ENCODE peak calls at places on chromosome X, in four cellular contexts. P is heart left ventricle, O is ovary, B is sigmoid colon. R is an unnamed sample.

GRCh38 chrX:11097920-11098319 is 13.2 kb upstream of the HCCS start:
- DNase-seq in P (no peak), O (no peak), B (no peak), R (no peak)

GRCh38 chrX:53188763-53189162 is 36.2 kb downstream of the KDM5C start:
- DNase-seq in P (no peak), O (no peak), B (no peak), R (no peak)

GRCh38 chrX:36957425-36958328 is 50.5 kb upstream of the FAM47C start:
- DNase-seq in P (no peak), O (no peak), B (no peak), R (no peak)

GRCh38 chrX:104961926-104962325 is 258.6 kb downstream of the TEX13A start:
- DNase-seq in P (no peak), O (no peak), B (no peak), R (no peak)

GRCh38 chrX:68652327-68652930 is 5.0 kb downstream of the STARD8 start:
- DNase-seq in P (no peak), O (no peak), B (no peak), R (no peak)

GRCh38 chrX:39815621-39816020 is 282.1 kb downstream of the BCOR start:
- DNase-seq in P (no peak), O (no peak), B (no peak), R (no peak)

GRCh38 chrX:30679369-30679768 is 26.1 kb downstream of the GK start:
- DNase-seq in P (no peak), O (no peak), B (no peak), R (no peak)

GRCh38 chrX:10648608-10649007 is 28.2 kb upstream of the MID1 start:
- DNase-seq in P (no peak), O (no peak), B (no peak), R (no peak)

GRCh38 chrX:69968956-69969355 is 80.8 kb downstream of the AWAT2 start:
- DNase-seq in P (no peak), O (no peak), B (no peak), R (no peak)

GRCh38 chrX:41473936-41474725 is 27.0 kb downstream of the NYX start:
- DNase-seq in P (no peak), O (no peak), B (no peak), R (no peak)

GRCh38 chrX:123088331-123088730 is 95.7 kb upstream of the GRIA3 start:
- DNase-seq in P (no peak), O (no peak), B (no peak), R (no peak)

GRCh38 chrX:111467896-111468295 is 43.5 kb upstream of the SERTM2 start:
- DNase-seq in P (peak; percentile 7), O (no peak), B (peak; percentile 64), R (peak; percentile 58)

GRCh38 chrX:15471016-15471415 is 22.1 kb downstream of the PIR start:
- DNase-seq in P (peak; percentile 45), O (peak; percentile 63), B (peak; percentile 69), R (no peak)

GRCh38 chrX:24283122-24283789 is 30.6 kb downstream of the SUPT20HL2 start:
- DNase-seq in P (no peak), O (peak; percentile 47), B (peak; percentile 71), R (no peak)

GRCh38 chrX:30141966-30142365 is 73.4 kb upstream of the MAGEB2 start:
- DNase-seq in P (no peak), O (no peak), B (no peak), R (no peak)

GRCh38 chrX:110045988-110046387 is 43.1 kb downstream of the TMEM164 start:
- DNase-seq in P (no peak), O (no peak), B (no peak), R (no peak)
- TF ChIP-seq CTCF in P (peak; percentile 30), O (no peak), B (no peak), R (no peak)

DNA sequence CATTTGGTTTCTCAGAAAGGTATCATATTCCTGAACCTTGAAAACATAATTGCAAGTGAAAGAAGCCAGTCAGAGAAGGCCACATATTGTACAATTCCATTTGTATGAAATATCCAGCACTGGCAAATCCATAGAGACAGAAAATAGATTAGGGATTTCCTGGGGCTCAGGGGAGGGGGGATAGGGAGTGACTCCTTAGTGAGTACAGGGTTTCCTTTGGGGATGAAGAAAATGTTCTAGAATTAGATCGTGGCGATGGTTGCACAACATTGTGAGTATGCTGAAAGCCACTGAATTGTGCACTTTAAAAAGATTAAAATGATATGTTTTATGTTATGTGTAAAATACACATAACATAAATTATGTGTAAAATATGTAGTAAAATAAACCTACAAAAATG is 10.3 kb downstream of the XPNPEP2 start:
- DNase-seq in P (no peak), O (no peak), B (no peak), R (no peak)
- H3K4me1 ChIP-seq in P (no peaks in the 10 kb centered on the region), O (no peaks in the 10 kb centered on the region), B (no peaks in the 10 kb centered on the region), R (no peaks in the 10 kb centered on the region)

DNA sequence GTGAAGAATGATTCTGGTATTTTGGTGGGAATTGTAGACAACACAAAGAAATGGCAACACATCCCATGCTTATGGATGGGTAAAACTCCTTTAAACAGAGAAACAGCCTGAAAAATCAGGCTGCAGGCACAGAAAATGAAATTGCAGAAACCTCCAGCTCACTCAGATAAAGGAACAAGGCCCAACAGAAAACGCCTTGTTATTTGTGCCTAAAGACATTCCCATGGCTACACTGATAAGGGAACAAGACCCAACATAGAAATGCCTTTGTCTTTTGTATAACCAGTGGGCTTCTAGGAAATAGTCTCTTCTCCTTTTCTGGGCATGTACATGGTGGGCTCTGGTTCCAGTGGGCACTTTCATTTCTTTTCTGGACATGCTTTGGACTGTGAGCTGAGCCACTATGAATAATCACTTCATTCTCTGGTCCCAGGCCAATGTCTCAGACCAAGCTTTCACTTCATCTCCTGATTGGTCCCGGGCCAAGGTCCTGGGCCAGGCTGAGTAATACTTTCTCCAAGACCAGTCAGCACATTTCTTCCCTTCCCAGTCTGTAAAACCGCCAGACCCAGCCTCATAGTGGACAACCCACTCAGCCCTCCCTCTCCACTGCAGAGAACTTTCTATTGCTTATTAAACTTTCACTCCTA is 160.5 kb downstream of the TBX22 start:
- DNase-seq in P (peak; percentile 47), O (no peak), B (peak; percentile 60), R (no peak)
- TF ChIP-seq POLR2A in P (no peak), O (no peak), B (no peak), R (no peak)

DNA sequence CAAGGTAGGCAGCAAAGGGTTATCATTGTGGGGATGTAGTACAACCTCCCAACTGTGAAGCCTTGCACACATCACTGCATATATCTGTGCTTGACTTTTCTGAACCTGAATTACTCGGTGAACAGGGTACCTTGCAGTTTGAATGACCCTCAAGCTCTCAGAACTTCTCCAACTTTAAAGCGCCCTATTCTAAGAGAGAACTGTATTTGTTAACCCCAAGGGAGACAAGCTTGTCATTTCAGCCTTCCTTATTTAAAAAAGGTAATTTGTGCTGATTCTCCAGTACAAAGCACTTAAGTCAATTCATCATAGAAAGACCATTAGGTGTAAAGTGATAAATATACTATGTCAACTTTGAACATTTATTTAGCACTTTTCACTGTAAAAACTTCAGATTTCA is 122.0 kb upstream of the STS start:
- DNase-seq in P (no peak), O (no peak), B (no peak), R (no peak)
- TF ChIP-seq CTCF in P (no peak), O (no peak), B (no peak), R (no peak)

GRCh38 chrX:97398030-97398551 is 514.4 kb downstream of the RPA4 start:
- DNase-seq in P (no peak), O (no peak), B (no peak), R (no peak)

GRCh38 chrX:97400492-97400891 is 516.8 kb downstream of the RPA4 start:
- DNase-seq in P (no peak), O (no peak), B (no peak), R (no peak)

GRCh38 chrX:97399400-97399799 is 515.7 kb downstream of the RPA4 start:
- DNase-seq in P (no peak), O (no peak), B (no peak), R (no peak)

GRCh38 chrX:97401154-97401553 is 517.4 kb downstream of the RPA4 start:
- DNase-seq in P (no peak), O (no peak), B (no peak), R (no peak)

DNA sequence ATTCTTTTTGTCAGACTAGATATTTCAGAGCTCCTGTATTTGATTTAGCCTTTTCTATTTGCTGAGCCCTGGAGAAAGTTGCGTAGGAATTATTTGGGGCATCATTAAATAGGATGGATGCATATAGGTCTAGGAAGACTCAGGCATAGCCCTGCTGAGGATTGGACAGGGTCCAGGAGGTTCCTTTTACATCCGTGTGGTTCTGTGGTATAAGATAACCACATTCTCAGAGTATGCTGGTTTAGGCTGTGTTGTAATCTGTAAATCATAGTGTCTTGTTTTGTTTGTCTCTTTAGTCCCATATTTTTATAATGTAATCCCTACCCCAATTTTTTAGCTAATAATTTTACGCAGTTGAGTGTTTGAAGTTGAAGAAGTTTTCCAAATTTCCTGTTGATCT is 513.7 kb downstream of the RPA4 start:
- DNase-seq in P (no peak), O (no peak), B (no peak), R (no peak)
- H3K4me1 ChIP-seq in P (no peaks in the 10 kb centered on the region), O (no peaks in the 10 kb centered on the region), B (no peaks in the 10 kb centered on the region), R (no peaks in the 10 kb centered on the region)

GRCh38 chrX:154827194-154827593 is 7.3 kb downstream of the SMIM9 start:
- DNase-seq in P (no peak), O (no peak), B (no peak), R (no peak)

GRCh38 chrX:154829102-154829501 is 5.4 kb downstream of the SMIM9 start:
- DNase-seq in P (no peak), O (no peak), B (no peak), R (no peak)

GRCh38 chrX:154824638-154825037 is 9.8 kb downstream of the SMIM9 start:
- DNase-seq in P (no peak), O (no peak), B (no peak), R (no peak)

GRCh38 chrX:154829926-154830442 is 4.5 kb downstream of the SMIM9 start:
- DNase-seq in P (no peak), O (no peak), B (no peak), R (no peak)

DNA sequence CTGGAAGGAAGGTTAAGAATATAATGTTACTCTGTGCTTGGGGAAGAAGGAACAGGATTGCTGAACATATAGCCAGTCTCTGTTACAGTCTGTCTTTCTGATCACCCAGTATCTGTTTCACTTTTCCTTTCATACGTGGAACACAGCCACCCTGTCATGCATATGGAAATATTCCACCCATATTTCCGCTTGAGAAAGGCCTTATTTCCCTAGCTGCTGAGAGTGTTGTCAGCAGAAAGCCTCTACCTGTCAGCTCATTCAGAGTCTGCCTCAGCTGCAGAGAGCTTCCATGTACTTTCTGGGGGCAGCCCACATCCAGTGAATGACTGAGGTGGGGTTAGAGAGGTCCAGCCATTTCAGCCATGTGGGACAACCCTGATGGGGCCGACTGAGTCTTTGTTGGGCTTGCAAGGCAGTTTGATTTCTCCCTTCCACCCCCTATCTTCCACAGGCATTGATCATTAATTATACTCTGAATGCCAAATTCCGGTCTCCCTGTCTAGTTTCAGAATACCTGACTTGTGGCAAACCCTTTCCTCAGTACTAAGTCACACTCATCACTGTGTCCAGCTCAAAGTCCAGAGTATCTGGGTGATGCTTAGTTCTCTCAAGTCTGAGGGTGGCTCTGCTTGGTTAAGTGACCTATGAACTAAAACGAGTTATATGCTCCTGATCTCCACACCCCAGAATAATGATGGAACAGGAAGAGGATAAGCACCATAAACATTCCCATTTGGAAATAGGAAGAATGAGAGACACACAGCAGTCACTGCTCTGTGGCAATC is 6.6 kb downstream of the SMIM9 start:
- DNase-seq in P (no peak), O (no peak), B (no peak), R (no peak)
- TF ChIP-seq POLR2A in P (no peak), O (no peak), B (no peak), R (no peak)

R was measured in suprapubic skin.